ENCODE peak calls at places on chromosome 18, in ten cellular contexts. I, Q, F, B, C, G, U, W, L and H are unnamed samples.

GRCh38 chr18:43276471-43276870 is 819 bp downstream of the SYT4 start:
- DNase-seq in G (no peak), W (no peak), B (no peak), I (no peak), L (no peak), F (no peak), C (no peak), Q (no peak), U (no peak), H (no peak)

GRCh38 chr18:23437357-23438045 is 15.6 kb upstream of the RIOK3 start:
- DNase-seq in C (peak; percentile 89), I (peak; percentile 34), W (peak; percentile 44), F (peak; percentile 83), L (peak; percentile 70), G (no peak), U (peak; percentile 97), Q (peak; percentile 54), B (peak; percentile 91), H (peak; percentile 73)

GRCh38 chr18:29874519-29875098 is 1167.9 kb downstream of the DSC3 start:
- DNase-seq in U (no peak), G (no peak), W (no peak), B (peak; percentile 61), F (peak; percentile 20), C (peak; percentile 4), I (peak; percentile 10), Q (peak; percentile 27), L (no peak), H (no peak)

GRCh38 chr18:49464718-49465598 is 4.5 kb upstream of the DYM start:
- DNase-seq in Q (peak; percentile 20), C (no peak), W (no peak), G (no peak), B (peak; percentile 86), F (peak; percentile 40), L (no peak), I (no peak), U (no peak), H (no peak)

GRCh38 chr18:70555046-70555445 is 266.2 kb downstream of the SOCS6 start:
- DNase-seq in Q (no peak), L (no peak), C (no peak), W (no peak), U (no peak), B (no peak), I (no peak), F (no peak), G (no peak), H (no peak)

GRCh38 chr18:77067315-77068061 is 65.1 kb downstream of the MBP start:
- DNase-seq in B (no peak), I (peak; percentile 75), U (peak; percentile 93), L (peak; percentile 74), F (peak; percentile 85), C (no peak), W (peak; percentile 74), G (peak; percentile 49), Q (peak; percentile 93), H (no peak)

GRCh38 chr18:62959481-62959880 is 244.1 kb downstream of the PHLPP1 start:
- DNase-seq in U (no peak), I (no peak), W (no peak), C (no peak), Q (no peak), L (no peak), G (no peak), B (no peak), F (no peak), H (no peak)

GRCh38 chr18:13608791-13609552 is 117.4 kb downstream of the FAM210A start:
- DNase-seq in B (no peak), U (no peak), Q (no peak), F (no peak), G (no peak), C (no peak), W (no peak), L (no peak), I (no peak), H (no peak)

GRCh38 chr18:57806891-57807280 is 3.8 kb upstream of the ATP8B1 start:
- DNase-seq in F (no peak), I (no peak), B (no peak), Q (peak; percentile 63), L (peak; percentile 29), G (peak; percentile 82), U (peak; percentile 92), C (no peak), W (no peak), H (no peak)

GRCh38 chr18:8056723-8057122 is 489.6 kb downstream of the PTPRM start:
- DNase-seq in G (no peak), I (no peak), C (no peak), F (no peak), B (no peak), L (no peak), U (no peak), W (no peak), Q (no peak), H (no peak)

GRCh38 chr18:8050616-8051314 is 483.6 kb downstream of the PTPRM start:
- DNase-seq in G (no peak), L (no peak), Q (no peak), W (no peak), I (no peak), U (no peak), F (no peak), B (no peak), C (no peak), H (no peak)

GRCh38 chr18:8049147-8049546 is 482.0 kb downstream of the PTPRM start:
- DNase-seq in I (no peak), G (no peak), Q (no peak), L (no peak), W (no peak), U (no peak), B (no peak), C (no peak), F (no peak), H (no peak)

GRCh38 chr18:8051388-8051787 is 484.3 kb downstream of the PTPRM start:
- DNase-seq in L (no peak), G (no peak), W (no peak), B (no peak), F (no peak), Q (no peak), U (no peak), C (no peak), I (no peak), H (no peak)

DNA sequence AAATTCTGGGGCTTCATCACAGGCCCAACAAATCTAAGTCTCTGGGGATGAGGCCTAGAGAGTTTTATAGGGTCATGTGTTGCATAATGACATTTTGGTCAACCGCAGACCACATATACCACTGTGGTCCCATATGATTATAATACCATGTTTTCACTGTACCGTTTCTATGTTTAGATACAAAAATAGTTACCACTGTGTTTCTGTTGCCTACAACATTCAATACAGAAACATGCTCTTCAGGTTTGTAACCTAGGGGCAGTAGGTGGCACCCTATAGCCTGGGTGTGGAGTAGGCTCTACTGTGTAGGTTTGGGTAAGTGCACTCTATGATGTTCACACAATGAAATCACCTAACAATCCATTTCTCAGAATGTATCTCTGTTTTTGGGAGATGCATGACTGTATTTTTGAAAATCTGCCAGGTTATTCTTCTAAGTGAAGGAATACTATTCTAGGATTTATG is 485.2 kb downstream of the PTPRM start:
- DNase-seq in L (no peak), Q (peak; percentile 38), U (no peak), W (no peak), I (no peak), F (no peak), B (no peak), G (no peak), C (no peak), H (no peak)
- TF ChIP-seq CTCF in L (no peak), Q (peak; percentile 18), U (no peak), W (no peak), I (peak; percentile 8), F (no peak), B (peak; percentile 35), G (no peak), C (no peak), H (no peak)

GRCh38 chr18:36099311-36099710 is 29.8 kb downstream of the SLC39A6 start:
- DNase-seq in U (no peak), G (no peak), Q (no peak), L (no peak), I (no peak), C (no peak), B (no peak), W (no peak), F (no peak), H (no peak)

GRCh38 chr18:36096955-36097354 is 29.6 kb upstream of the RPRD1A start:
- DNase-seq in U (no peak), I (no peak), C (no peak), W (no peak), B (no peak), G (no peak), F (no peak), L (no peak), Q (no peak), H (no peak)

GRCh38 chr18:36101943-36102342 is 27.2 kb downstream of the SLC39A6 start:
- DNase-seq in Q (no peak), I (no peak), F (no peak), L (no peak), U (no peak), G (no peak), B (no peak), W (no peak), C (no peak), H (no peak)

GRCh38 chr18:36094431-36094830 is 27.1 kb upstream of the RPRD1A start:
- DNase-seq in U (no peak), Q (no peak), G (no peak), C (no peak), F (no peak), L (no peak), B (no peak), I (no peak), W (no peak), H (no peak)

GRCh38 chr18:36095936-36096519 is 28.7 kb upstream of the RPRD1A start:
- DNase-seq in B (peak; percentile 67), L (no peak), G (peak; percentile 18), I (peak; percentile 71), C (peak; percentile 42), U (no peak), Q (peak; percentile 69), W (no peak), F (peak; percentile 25), H (no peak)
- TF ChIP-seq CTCF in B (peak; percentile 79), L (peak; percentile 32), G (peak; percentile 41), I (peak; percentile 75), C (peak; percentile 34), U (no peak), Q (peak; percentile 66), W (peak; percentile 32), F (no peak), H (peak; percentile 44)

DNA sequence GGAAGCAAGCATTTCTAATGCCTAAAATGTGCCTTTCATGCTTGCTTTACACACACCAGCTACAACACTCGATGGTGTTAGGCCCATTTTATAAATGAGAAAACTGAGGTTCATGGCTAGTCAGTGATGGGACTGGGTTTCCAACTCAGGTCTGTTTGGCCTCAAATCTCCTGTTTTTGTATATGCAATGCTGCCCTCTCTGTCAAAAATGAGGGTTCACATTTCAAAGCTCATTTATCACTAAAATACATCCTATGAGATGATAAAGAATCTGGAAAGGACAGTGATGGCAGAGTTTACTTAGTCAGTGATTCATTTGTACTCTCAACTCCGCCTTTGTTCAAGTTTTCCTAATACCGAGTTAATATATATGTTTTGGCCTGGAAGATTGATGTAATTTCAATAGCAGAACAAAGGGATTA is 92.3 kb downstream of the KCTD1 start:
- DNase-seq in I (no peak), F (no peak), C (no peak), U (no peak), G (no peak), B (no peak), L (no peak), W (no peak), Q (peak; percentile 61), H (no peak)
- TF ChIP-seq CTCF in I (no peak), F (no peak), C (peak; percentile 18), U (no peak), G (no peak), B (no peak), L (no peak), W (no peak), Q (peak; percentile 34), H (no peak)

GRCh38 chr18:67705748-67706147 is 189.2 kb upstream of the DSEL start:
- DNase-seq in F (no peak), U (no peak), Q (peak; percentile 6), B (peak; percentile 49), I (no peak), G (no peak), W (no peak), C (no peak), L (no peak), H (no peak)
- TF ChIP-seq CTCF in F (no peak), U (no peak), Q (no peak), B (peak; percentile 40), I (no peak), G (no peak), W (no peak), C (no peak), L (no peak), H (no peak)